ENCODE peak calls at places on chromosomes 7 and 10, in six cellular contexts. N is cardiac muscle cell, T is testis, Y is Peyer's patch, B is dorsolateral prefrontal cortex, K is PC-9. R is an unnamed sample.

GRCh38 chr7:23654508-23654907 is 25.5 kb upstream of the FAM221A start:
- DNase-seq in N (no peak), T (peak), K (peak), Y (no peak), B (no peak), R (no peak)

GRCh38 chr7:155509025-155509724 is 37.2 kb downstream of the CNPY1 start:
- DNase-seq in K (no peak), T (no peak), N (no peak), B (no peak), Y (no peak), R (no peak)

GRCh38 chr7:152956006-152956405 is 196.5 kb downstream of the ACTR3B start:
- DNase-seq in Y (no peak), B (no peak), N (no peak), K (no peak), T (no peak), R (no peak)

GRCh38 chr7:91248996-91249395 is 15.2 kb upstream of the FZD1 start:
- DNase-seq in B (no peak), N (peak), K (no peak), T (no peak), Y (no peak), R (no peak)

GRCh38 chr10:18439601-18440000 is 211.8 kb downstream of the NSUN6 start:
- DNase-seq in Y (no peak), B (no peak), T (no peak), K (no peak), N (no peak), R (no peak)

GRCh38 chr7:44534087-44534486 is 7.0 kb downstream of the NPC1L1 start:
- DNase-seq in T (no peak), B (no peak), Y (no peak), K (no peak), N (no peak), R (no peak)

GRCh38 chr7:40845959-40846358 is 711.2 kb downstream of the SUGCT start:
- DNase-seq in N (no peak), T (no peak), K (no peak), Y (no peak), B (no peak), R (no peak)

GRCh38 chr10:28479366-28479765 is 53.6 kb upstream of the WAC start:
- DNase-seq in B (no peak), N (peak), Y (no peak), T (peak), K (no peak), R (no peak)

GRCh38 chr10:75417522-75417927 is 13.9 kb upstream of the LRMDA start:
- DNase-seq in T (no peak), K (no peak), Y (no peak), B (no peak), N (no peak), R (no peak)

GRCh38 chr7:116087291-116087690 is 56.7 kb upstream of the TFEC start:
- DNase-seq in K (no peak), B (no peak), Y (no peak), N (no peak), T (no peak), R (no peak)

GRCh38 chr7:14303536-14303935 is 314.1 kb upstream of the ETV1 start:
- DNase-seq in B (no peak), Y (no peak), N (no peak), K (no peak), T (no peak), R (no peak)

GRCh38 chr7:137703291-137704010 is 143.3 kb downstream of the DGKI start:
- DNase-seq in K (no peak), T (no peak), Y (no peak), N (no peak), B (no peak), R (no peak)

GRCh38 chr10:50536617-50537252 is 87.0 kb downstream of the SGMS1 start:
- DNase-seq in B (no peak), N (no peak), Y (no peak), K (no peak), T (no peak), R (no peak)

GRCh38 chr10:78451592-78451991 is 417.9 kb downstream of the RPS24 start:
- DNase-seq in Y (no peak), B (no peak), K (no peak), T (peak), N (no peak), R (peak)

GRCh38 chr7:7765422-7765821 is 47.0 kb upstream of the RPA3 start:
- DNase-seq in Y (no peak), B (no peak), K (no peak), T (no peak), N (no peak), R (no peak)

GRCh38 chr7:19572566-19572965 is 136.3 kb downstream of the POLR1F start:
- DNase-seq in Y (no peak), K (no peak), T (no peak), N (peak), B (no peak), R (no peak)

GRCh38 chr7:107564553-107565298 is 955 bp downstream of the DUS4L start:
- DNase-seq in Y (no peak), T (no peak), K (no peak), N (no peak), B (no peak), R (no peak)

GRCh38 chr10:111360260-111360925 is 283.6 kb downstream of the ADRA2A start:
- DNase-seq in B (no peak), N (peak), Y (no peak), K (peak), T (peak), R (no peak)
- TF ChIP-seq CTCF in B (peak), N (no peak), Y (peak), K (peak), T (peak), R (no peak)

DNA sequence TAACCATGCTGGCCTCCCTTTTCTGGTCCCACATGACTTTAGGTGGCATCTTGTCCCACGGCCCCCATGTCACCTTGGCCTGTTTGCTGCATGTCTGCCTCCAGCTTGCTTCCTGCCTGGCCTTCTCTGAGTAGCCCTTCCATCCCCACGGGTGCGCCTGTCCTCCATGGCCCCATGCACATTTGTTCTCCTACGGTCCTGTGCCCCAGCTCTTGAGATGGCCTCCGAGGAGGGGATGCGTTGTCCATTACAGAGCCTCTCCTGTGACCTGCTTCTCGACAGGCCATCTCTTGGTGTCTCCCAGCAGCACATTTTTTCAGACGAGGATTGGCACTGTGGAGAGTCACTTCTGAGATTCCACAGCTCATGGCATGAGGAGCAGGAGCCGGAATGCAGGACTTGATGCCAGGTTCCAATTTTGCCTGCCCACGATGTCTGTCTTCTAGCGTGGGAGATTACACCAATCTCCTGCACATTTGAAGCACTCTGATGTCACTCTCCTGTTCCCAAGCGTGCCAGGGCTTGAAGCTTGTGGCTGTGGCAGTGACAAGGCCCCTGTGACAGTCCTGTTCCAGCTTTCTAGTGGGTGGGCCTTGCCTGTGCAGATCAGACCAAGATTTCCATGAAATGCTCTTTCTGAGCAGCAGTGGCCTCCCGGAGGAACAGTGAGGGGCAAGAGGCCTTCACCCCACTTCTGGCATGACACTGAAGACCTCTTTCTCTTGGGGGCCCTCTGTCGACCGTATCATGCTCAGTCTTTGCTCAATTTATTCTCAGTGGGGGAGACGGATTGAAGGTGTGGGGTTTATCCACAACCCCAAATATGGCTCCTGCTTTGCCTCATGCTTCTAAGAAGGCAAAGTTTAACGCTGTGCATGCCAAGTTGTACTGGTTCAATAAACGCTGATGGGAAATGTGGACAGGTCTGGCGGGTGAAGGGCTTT is 13.4 kb downstream of the WDFY4 start:
- DNase-seq in B (peak), N (no peak), T (no peak), Y (no peak), K (no peak), R (no peak)
- TF ChIP-seq CTCF in B (no peak), N (no peak), T (no peak), Y (no peak), K (no peak), R (no peak)

DNA sequence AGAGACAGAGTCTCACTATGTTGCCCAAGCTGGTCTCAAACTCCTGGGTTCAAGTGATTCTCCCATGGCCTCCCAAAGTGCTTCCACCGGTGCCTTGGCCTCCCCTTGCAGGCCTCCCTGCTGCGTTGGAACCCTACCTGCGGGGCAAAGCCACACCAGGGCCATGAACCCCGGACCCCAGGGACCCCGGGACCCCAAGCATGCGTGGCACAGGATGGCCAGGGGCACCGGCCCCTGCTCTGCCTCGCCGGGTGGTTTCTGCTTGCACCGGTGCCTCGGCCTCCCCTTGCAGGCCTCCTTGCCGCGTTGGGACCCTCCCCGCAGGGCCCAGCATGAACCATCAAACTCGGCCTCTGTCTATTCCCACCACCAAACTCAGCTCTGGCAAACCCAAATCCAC is 301.0 kb upstream of the NPVF start:
- DNase-seq in T (no peak), N (no peak), Y (no peak), K (no peak), B (no peak), R (no peak)
- TF ChIP-seq CTCF in T (no peak), N (no peak), Y (no peak), K (no peak), B (no peak), R (no peak)

GRCh38 chr7:98617051-98617959 is at the start of gene NPTX2:
- DNase-seq in N (peak), B (peak), T (peak), K (no peak), Y (no peak), R (no peak)
- TF ChIP-seq CTCF in N (no peak), B (no peak), T (no peak), K (no peak), Y (peak), R (no peak)

GRCh38 chr7:15678646-15679045 is 7.8 kb downstream of the MEOX2 start:
- DNase-seq in K (no peak), N (no peak), Y (no peak), T (no peak), B (no peak), R (no peak)
- TF ChIP-seq CTCF in K (no peak), N (no peak), Y (no peak), T (no peak), B (no peak), R (no peak)

DNA sequence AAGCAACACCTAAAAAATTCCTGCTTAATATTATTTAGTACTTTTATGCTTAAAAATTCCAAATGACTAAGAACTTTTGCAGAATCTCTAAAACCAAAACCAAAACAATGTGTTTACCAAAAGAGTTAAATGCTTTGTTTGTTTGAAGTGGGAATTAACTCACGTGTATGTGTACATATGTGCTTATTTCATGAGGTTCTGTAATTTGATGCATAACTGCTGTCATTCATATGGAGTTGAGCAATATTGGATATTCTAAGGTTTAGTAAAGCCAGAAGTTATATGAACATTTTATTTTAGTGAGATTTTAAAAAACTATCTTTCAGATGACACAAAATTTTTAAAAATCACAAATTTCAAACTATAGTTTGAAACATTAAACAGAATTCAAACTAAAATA is 157.1 kb downstream of the PIP4K2A start:
- DNase-seq in N (no peak), Y (no peak), B (no peak), K (no peak), T (no peak), R (no peak)
- TF ChIP-seq CTCF in N (no peak), Y (no peak), B (no peak), K (no peak), T (no peak), R (no peak)

GRCh38 chr7:151013356-151013727 is 11.0 kb downstream of the ATG9B start:
- DNase-seq in B (no peak), N (no peak), K (no peak), T (no peak), Y (no peak), R (no peak)
- TF ChIP-seq CTCF in B (no peak), N (no peak), K (no peak), T (no peak), Y (no peak), R (no peak)

GRCh38 chr7:1813394-1814088 is 143.5 kb downstream of the ELFN1 start:
- DNase-seq in Y (no peak), B (no peak), T (no peak), N (no peak), K (no peak), R (no peak)
- TF ChIP-seq CTCF in Y (no peak), B (no peak), T (no peak), N (no peak), K (no peak), R (no peak)

GRCh38 chr10:84783386-84783785 is 455.0 kb downstream of the CCSER2 start:
- DNase-seq in T (peak), B (no peak), K (no peak), N (peak), Y (no peak), R (no peak)
- TF ChIP-seq CTCF in T (peak), B (peak), K (peak), N (peak), Y (peak), R (no peak)

R was measured in omental fat pad.